ENCODE peak calls at places on chromosomes 16 and 17, in five cellular contexts. B, S, M, I and T are unnamed samples.

GRCh38 chr17:69407759-69408158 is 6.7 kb upstream of the MAP2K6 start:
- DNase-seq in S (no peak), M (no peak), B (no peak), I (no peak), T (no peak)

GRCh38 chr17:13419676-13420075 is 182.1 kb downstream of the HS3ST3A1 start:
- DNase-seq in M (no peak), B (no peak), S (no peak), I (no peak), T (no peak)

GRCh38 chr17:37488607-37489196 is 989 bp upstream of the DUSP14 start:
- DNase-seq in I (peak), B (peak), S (peak), M (peak), T (peak)

GRCh38 chr16:57422026-57422944 is 17.7 kb downstream of the CCL17 start:
- DNase-seq in I (no peak), M (peak), S (no peak), B (peak), T (no peak)

GRCh38 chr17:27400991-27401390 is 55.3 kb upstream of the KSR1 start:
- DNase-seq in M (no peak), B (no peak), S (no peak), I (no peak), T (no peak)

GRCh38 chr16:23071202-23072083 is 77.8 kb downstream of the USP31 start:
- DNase-seq in B (no peak), M (no peak), I (no peak), S (no peak), T (no peak)

GRCh38 chr16:58029410-58029809 is 3.9 kb downstream of the MMP15 start:
- DNase-seq in B (no peak), M (no peak), S (no peak), I (no peak), T (no peak)

GRCh38 chr16:68396481-68396880 is 51.8 kb downstream of the SMPD3 start:
- DNase-seq in I (peak), B (no peak), S (peak), M (peak), T (no peak)

GRCh38 chr16:68367034-68367433 is 56.2 kb downstream of the PRMT7 start:
- DNase-seq in S (peak), M (no peak), B (no peak), I (no peak), T (no peak)

GRCh38 chr17:50154604-50155003 is 4.1 kb upstream of the PPP1R9B start:
- DNase-seq in S (no peak), B (no peak), M (no peak), I (peak), T (no peak)

GRCh38 chr16:80806957-80807356 is 2.6 kb upstream of the CDYL2 start:
- DNase-seq in I (no peak), M (peak), B (no peak), S (peak), T (no peak)

GRCh38 chr16:46822270-46822669 is 8.7 kb downstream of the C16orf87 start:
- DNase-seq in M (peak), I (peak), B (no peak), S (peak), T (no peak)

GRCh38 chr17:67126983-67127382 is 82.6 kb downstream of the CACNG1 start:
- DNase-seq in I (no peak), M (no peak), S (no peak), B (no peak), T (no peak)

GRCh38 chr17:48961516-48962233 is 6.7 kb downstream of the GIP start:
- DNase-seq in M (no peak), S (no peak), B (no peak), I (no peak), T (no peak)

GRCh38 chr17:413016-413350 is 60.4 kb upstream of the RPH3AL start:
- DNase-seq in B (no peak), S (peak), I (no peak), M (no peak), T (no peak)

GRCh38 chr17:37124074-37124824 is 175.5 kb downstream of the AATF start:
- DNase-seq in S (no peak), M (no peak), I (no peak), B (no peak), T (peak)

GRCh38 chr17:43994272-43995149 is 9.9 kb upstream of the NAGS start:
- DNase-seq in B (peak), S (peak), I (peak), M (no peak), T (no peak)

GRCh38 chr17:57962441-57963148 is 7.4 kb upstream of the CUEDC1 start:
- DNase-seq in B (no peak), I (no peak), S (no peak), M (no peak), T (no peak)